ENCODE peak calls at places on chromosome 19, in six cellular contexts. R is AG10803; E is HCT116; G is CD4-positive, alpha-beta memory T cell; S is fibroblast of the aortic adventitia; X is lower leg skin. V is an unnamed sample.

GRCh38 chr19:16946951-16947940 is 58.4 kb downstream of the F2RL3 start:
- DNase-seq in S (no peak), X (peak; percentile 63), E (no peak), R (no peak), G (no peak), V (no peak)

GRCh38 chr19:6048348-6048747 is 62.0 kb downstream of the RFX2 start:
- DNase-seq in E (no peak), S (no peak), X (peak; percentile 82), G (no peak), R (no peak), V (no peak)

GRCh38 chr19:2600914-2601870 is 101.3 kb downstream of the GNG7 start:
- DNase-seq in S (no peak), G (no peak), X (no peak), R (no peak), E (no peak), V (no peak)

GRCh38 chr19:57348136-57348535 is 2.9 kb upstream of the ZNF304 start:
- DNase-seq in G (no peak), E (no peak), X (no peak), S (peak; percentile 75), R (peak; percentile 81), V (peak; percentile 21)

GRCh38 chr19:49889687-49890348 is 6.9 kb downstream of the IL4I1 start:
- DNase-seq in R (peak; percentile 60), E (peak; percentile 53), X (peak; percentile 94), G (peak; percentile 77), S (peak; percentile 63), V (peak; percentile 82)

GRCh38 chr19:4557971-4558941 is 1.2 kb downstream of the SEMA6B start:
- DNase-seq in S (no peak), X (no peak), G (no peak), E (no peak), R (no peak), V (peak; percentile 29)

GRCh38 chr19:8468761-8469458 is 24.1 kb downstream of the HNRNPM start:
- DNase-seq in X (no peak), R (peak; percentile 63), E (no peak), G (no peak), S (peak; percentile 27), V (no peak)

GRCh38 chr19:56119585-56119978 is 1.5 kb downstream of the ZNF787 start:
- DNase-seq in X (peak; percentile 89), R (peak; percentile 55), G (no peak), S (peak; percentile 52), E (no peak), V (no peak)

GRCh38 chr19:7550987-7551761 is 15.7 kb downstream of the PNPLA6 start:
- DNase-seq in S (no peak), R (no peak), X (no peak), G (peak; percentile 32), E (peak; percentile 85), V (peak; percentile 52)

GRCh38 chr19:6185093-6185824 is 49.8 kb downstream of the ACSBG2 start:
- DNase-seq in R (no peak), G (no peak), E (no peak), S (no peak), X (peak; percentile 48), V (no peak)

GRCh38 chr19:8575467-8575997 is 1.7 kb downstream of the MYO1F start:
- DNase-seq in R (peak; percentile 39), E (no peak), X (no peak), G (peak; percentile 61), S (peak; percentile 49), V (peak; percentile 40)

GRCh38 chr19:13872695-13873389 is 4.1 kb upstream of the NANOS3 start:
- DNase-seq in S (no peak), R (no peak), G (no peak), E (no peak), X (no peak), V (no peak)
- H3K4me3 ChIP-seq in S (no peak overlapping the region), R (peak overlapping the region; percentile 46), G (no peak overlapping the region), E (peak overlapping the region; percentile 45), X (peak overlapping the region; percentile 8), V (peak overlapping the region; percentile 19)

GRCh38 chr19:15584541-15585115 is 30.4 kb upstream of the CYP4F8 start:
- DNase-seq in X (peak; percentile 95), R (peak; percentile 47), S (peak; percentile 54), E (peak; percentile 67), G (peak; percentile 70), V (peak; percentile 62)
- H3K4me3 ChIP-seq in X (no peak overlapping the region), R (no peak overlapping the region), S (peak overlapping the region; percentile 35), E (no peak overlapping the region), G (no peak overlapping the region), V (no peak overlapping the region)

GRCh38 chr19:44657211-44657921 is 13.7 kb downstream of the PVR start:
- DNase-seq in R (peak; percentile 66), X (peak; percentile 89), S (peak; percentile 83), E (no peak), G (peak; percentile 32), V (peak; percentile 79)
- H3K4me3 ChIP-seq in R (no peak overlapping the region), X (no peak overlapping the region), S (no peak overlapping the region), E (no peak overlapping the region), G (no peak overlapping the region), V (no peak overlapping the region)

GRCh38 chr19:29275266-29275665 is 62.3 kb upstream of the UQCRFS1 start:
- DNase-seq in G (no peak), X (peak; percentile 39), S (no peak), R (no peak), E (no peak), V (no peak)

GRCh38 chr19:29273000-29273691 is 60.2 kb upstream of the UQCRFS1 start:
- DNase-seq in X (peak; percentile 23), S (no peak), G (no peak), E (no peak), R (no peak), V (no peak)

GRCh38 chr19:29271911-29272310 is 59.0 kb upstream of the UQCRFS1 start:
- DNase-seq in X (peak; percentile 20), R (no peak), E (no peak), G (no peak), S (no peak), V (no peak)

GRCh38 chr19:29278716-29279115 is 65.8 kb upstream of the UQCRFS1 start:
- DNase-seq in G (no peak), R (no peak), E (no peak), X (no peak), S (no peak), V (no peak)

DNA sequence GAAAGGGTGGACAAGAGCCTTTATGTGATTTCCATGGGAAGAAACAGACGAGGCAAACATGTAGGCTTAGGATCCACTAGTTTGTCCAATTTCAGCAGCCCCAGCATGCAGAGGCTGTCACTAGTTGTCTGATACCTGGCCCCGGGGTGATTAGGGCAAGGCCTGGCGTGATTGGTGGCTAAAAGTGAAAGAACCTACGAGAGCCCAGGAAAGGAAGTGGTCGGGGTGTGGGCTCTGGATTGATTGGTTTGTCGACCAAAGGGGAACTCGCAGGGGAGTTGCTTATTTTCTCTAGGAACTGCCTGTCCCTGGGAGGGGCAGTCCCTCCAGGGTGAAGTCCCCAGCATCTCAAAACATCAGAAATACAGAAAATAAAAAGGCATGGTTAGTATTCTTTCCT is 64.2 kb upstream of the UQCRFS1 start:
- DNase-seq in S (peak; percentile 6), X (peak; percentile 76), E (no peak), R (peak; percentile 19), G (peak; percentile 66), V (no peak)
- H3K4me3 ChIP-seq in S (no peak overlapping the region), X (no peak overlapping the region), E (no peak overlapping the region), R (no peak overlapping the region), G (no peak overlapping the region), V (no peak overlapping the region)

GRCh38 chr19:927707-928401 is 2.0 kb downstream of the ARID3A start:
- DNase-seq in X (no peak), G (no peak), S (no peak), E (no peak), R (no peak), V (no peak)
- H3K4me3 ChIP-seq in X (no peak overlapping the region), G (no peak overlapping the region), S (peak overlapping the region; percentile 88), E (no peak overlapping the region), R (peak overlapping the region; percentile 79), V (peak overlapping the region; percentile 79)

V was measured in fibroblast of pulmonary artery.